ENCODE peak calls at places on chromosomes 6 and 20, in four cellular contexts. C is adrenal gland, Q is ovary, H is left ventricle myocardium inferior. L is an unnamed sample.

GRCh38 chr6:160789263-160790027 is 87.4 kb downstream of the PLG start:
- DNase-seq in C (no peak), Q (no peak), H (no peak), L (no peak)

GRCh38 chr20:25195962-25196700 is 619 bp downstream of the ENTPD6 start:
- DNase-seq in C (peak; percentile 52), Q (no peak), H (no peak), L (no peak)

GRCh38 chr6:169096326-169096882 is 157.2 kb downstream of the THBS2 start:
- DNase-seq in C (no peak), Q (no peak), H (no peak), L (no peak)

GRCh38 chr6:106159531-106159940 is 73.4 kb downstream of the PRDM1 start:
- DNase-seq in C (no peak), Q (no peak), H (no peak), L (peak; percentile 78)

GRCh38 chr6:165834613-165835259 is 171.7 kb upstream of the PDE10A start:
- DNase-seq in C (peak; percentile 43), Q (peak; percentile 84), H (peak; percentile 66), L (no peak)

GRCh38 chr20:47687095-47687987 is 97.9 kb downstream of the SULF2 start:
- DNase-seq in C (no peak), Q (no peak), H (no peak), L (no peak)

GRCh38 chr6:36129889-36130671 is at the start of gene MAPK13:
- DNase-seq in C (peak; percentile 47), Q (no peak), H (no peak), L (no peak)

GRCh38 chr6:46370622-46371021 is 120.6 kb downstream of the RCAN2 start:
- DNase-seq in C (no peak), Q (no peak), H (no peak), L (no peak)

GRCh38 chr6:36442083-36442670 is 477 bp downstream of the PXT1 start:
- DNase-seq in C (no peak), Q (no peak), H (no peak), L (no peak)

GRCh38 chr20:2729251-2729713 is 36.7 kb downstream of the EBF4 start:
- DNase-seq in C (no peak), Q (no peak), H (no peak), L (no peak)

DNA sequence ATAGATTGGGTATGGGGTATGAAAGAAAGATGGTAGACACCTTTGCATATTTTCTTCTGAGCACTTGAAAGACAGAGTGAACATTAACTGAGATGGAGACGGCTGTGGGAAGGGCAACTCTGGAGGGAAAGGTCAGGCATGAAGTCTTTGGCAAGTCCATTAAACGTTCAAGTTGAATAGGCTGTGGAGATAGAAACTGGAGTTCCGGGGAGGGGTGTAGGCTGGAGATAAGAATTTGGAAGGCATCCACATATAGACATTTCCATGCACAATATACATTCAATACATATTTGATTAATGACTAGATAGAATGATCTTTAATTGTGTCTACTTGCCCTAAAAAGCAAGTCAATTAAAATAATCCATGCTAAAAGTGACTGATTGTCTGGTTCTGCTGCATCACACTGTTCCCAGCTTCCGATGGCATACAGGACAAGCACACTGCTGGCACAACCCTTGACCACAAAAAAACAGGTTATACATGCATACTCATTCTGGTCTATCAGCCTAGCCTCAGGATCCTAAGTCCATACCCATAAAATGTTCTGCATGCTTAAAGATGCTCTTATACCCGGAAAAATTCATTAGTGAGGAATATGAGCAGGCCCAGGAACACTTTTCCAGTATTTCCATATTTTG is 1.9 kb upstream of the MYLK4 start:
- DNase-seq in C (no peak), Q (no peak), H (no peak), L (no peak)
- H3K4me3 ChIP-seq in C (no peak overlapping the region), Q (no peak overlapping the region), H (no peak overlapping the region), L (no peak overlapping the region)

GRCh38 chr20:62515826-62516225 is 40.0 kb upstream of the GATA5 start:
- DNase-seq in C (no peak), Q (no peak), H (no peak), L (no peak)
- H3K4me3 ChIP-seq in C (no peak overlapping the region), Q (no peak overlapping the region), H (no peak overlapping the region), L (no peak overlapping the region)

DNA sequence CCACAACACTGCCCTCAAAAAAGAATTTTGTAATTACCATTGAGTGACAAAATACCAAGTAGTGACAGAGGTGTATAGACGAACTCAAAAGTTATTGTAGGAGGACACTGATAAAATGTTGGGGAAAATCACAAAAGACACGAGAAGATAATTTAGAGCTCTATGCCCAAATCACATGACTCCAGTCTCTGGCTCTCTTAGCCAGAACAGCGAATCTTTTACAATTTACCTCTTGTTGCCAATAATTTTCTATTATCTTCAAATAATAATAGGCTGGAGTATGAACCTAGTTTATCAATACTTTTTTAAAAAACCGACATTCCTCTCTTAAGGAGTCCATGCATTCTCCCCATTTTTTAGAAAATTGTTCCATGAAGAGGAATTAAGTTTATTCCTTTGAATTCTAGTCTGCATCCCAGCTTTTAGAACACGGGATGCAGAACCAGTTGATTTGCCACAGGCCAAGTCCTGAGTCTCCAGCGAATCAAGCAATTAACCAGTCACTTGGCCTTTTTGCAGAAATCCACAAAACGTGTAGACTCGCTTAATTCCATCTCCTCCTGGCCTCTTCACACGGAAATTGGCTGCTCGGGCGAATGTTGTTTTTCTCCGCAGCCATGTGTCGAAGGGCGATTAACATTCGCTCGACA is 507 bp upstream of the RIPPLY2 start:
- DNase-seq in C (no peak), Q (no peak), H (no peak), L (no peak)
- H3K4me3 ChIP-seq in C (peak overlapping the region; percentile 56), Q (peak overlapping the region; percentile 31), H (peak overlapping the region; percentile 64), L (peak overlapping the region; percentile 58)

GRCh38 chr20:326645-327031 is 1.3 kb downstream of the SOX12 start:
- DNase-seq in C (peak; percentile 54), Q (no peak), H (peak; percentile 37), L (no peak)
- H3K4me3 ChIP-seq in C (peak overlapping the region; percentile 83), Q (peak overlapping the region; percentile 69), H (peak overlapping the region; percentile 83), L (peak overlapping the region; percentile 78)

L was measured in AG04449.